ENCODE peak calls at places on chromosomes 7 and 10, in six cellular contexts. U is left lung; K is stimulated activated CD4-positive, alpha-beta T cell treated with anti-CD3 and anti-CD28 coated beads, Interleukin-4, amount 100 ng/mL, for 24 hours; B is SJSA1; T is H7; V is cardiac muscle cell. J is an unnamed sample.

GRCh38 chr7:141785711-141786552 is 4.1 kb upstream of the TAS2R5 start:
- DNase-seq in B (peak; percentile 17), V (peak; percentile 62), U (no peak), T (peak; percentile 63), K (peak; percentile 24), J (no peak)

GRCh38 chr10:100184426-100185219 is 1.2 kb downstream of the ERLIN1 start:
- DNase-seq in V (peak; percentile 14), T (peak; percentile 26), U (no peak), B (peak; percentile 33), K (no peak), J (no peak)

GRCh38 chr10:58577394-58577793 is 64.7 kb downstream of the BICC1 start:
- DNase-seq in B (no peak), U (no peak), K (no peak), V (no peak), T (no peak), J (no peak)

GRCh38 chr7:1160665-1161010 is 642 bp upstream of the ZFAND2A start:
- DNase-seq in T (no peak), U (no peak), V (no peak), B (no peak), K (peak; percentile 23), J (no peak)

GRCh38 chr7:4461511-4461910 is 220.6 kb upstream of the FOXK1 start:
- DNase-seq in K (no peak), V (no peak), U (no peak), B (no peak), T (no peak), J (no peak)

GRCh38 chr10:43068781-43069515 is 7.9 kb upstream of the RET start:
- DNase-seq in U (no peak), K (no peak), V (no peak), B (no peak), T (no peak), J (no peak)

GRCh38 chr7:73397521-73397934 is 36.0 kb upstream of the FZD9 start:
- DNase-seq in K (no peak), U (no peak), V (peak; percentile 17), T (peak; percentile 83), B (no peak), J (no peak)

GRCh38 chr10:121459765-121460453 is 138.3 kb downstream of the FGFR2 start:
- DNase-seq in B (peak; percentile 29), V (no peak), K (no peak), T (peak; percentile 59), U (no peak), J (no peak)

GRCh38 chr7:112665709-112666108 is 124.5 kb downstream of the TMEM168 start:
- DNase-seq in V (peak; percentile 71), U (no peak), B (no peak), K (no peak), T (no peak), J (no peak)

GRCh38 chr7:19698331-19698730 is 10.5 kb downstream of the POLR1F start:
- DNase-seq in K (no peak), B (no peak), U (no peak), T (no peak), V (no peak), J (no peak)

GRCh38 chr10:50216894-50217293 is 34.4 kb downstream of the ASAH2 start:
- DNase-seq in K (no peak), B (no peak), U (no peak), V (no peak), T (peak; percentile 1), J (no peak)

GRCh38 chr7:33258561-33258960 is 129.2 kb downstream of the BBS9 start:
- DNase-seq in B (no peak), U (no peak), T (no peak), K (no peak), V (no peak), J (no peak)

GRCh38 chr7:113078321-113078720 is 8.3 kb downstream of the GPR85 start:
- DNase-seq in K (no peak), B (no peak), T (no peak), U (no peak), V (no peak), J (no peak)

GRCh38 chr10:49518982-49519578 is 19.8 kb downstream of the ERCC6 start:
- DNase-seq in B (peak; percentile 38), T (peak; percentile 56), U (no peak), V (peak; percentile 55), K (peak; percentile 24), J (no peak)